ENCODE peak calls at places on chromosomes 4 and X, in ten cellular contexts. H is sigmoid colon, P is mesendoderm, J is GM23248, X is GM23338, O is tibial nerve, I is fibroblast of lung, T is cardiac muscle cell, E is right atrium auricular region, K is mesenchymal stem cell. Q is an unnamed sample.

GRCh38 chr4:120009731-120010130 is 56.9 kb downstream of the MAD2L1 start:
- DNase-seq in X (no peak), I (peak), P (no peak), H (no peak), J (peak), K (peak), T (no peak), E (no peak), O (no peak), Q (no peak)

GRCh38 chr4:95742872-95743271 is 97.0 kb upstream of the PDHA2 start:
- DNase-seq in J (no peak), H (no peak), T (no peak), O (no peak), I (peak), K (no peak), X (no peak), P (no peak), E (no peak), Q (no peak)

GRCh38 chr4:167555338-167556022 is 321.2 kb upstream of the SPOCK3 start:
- DNase-seq in I (no peak), X (no peak), O (no peak), T (no peak), J (no peak), K (no peak), H (no peak), P (no peak), E (no peak), Q (no peak)

GRCh38 chr4:85901500-85901899 is 426.6 kb downstream of the ARHGAP24 start:
- DNase-seq in X (no peak), H (no peak), E (no peak), K (peak), J (peak), T (no peak), I (peak), O (no peak), P (no peak), Q (no peak)

GRCh38 chrX:43949669-43950068 is 23.5 kb downstream of the NDP start:
- DNase-seq in K (no peak), T (peak), H (no peak), E (no peak), O (peak), J (peak), X (peak), P (peak), I (no peak), Q (no peak)

GRCh38 chr4:8862800-8863758 is 8.6 kb downstream of the HMX1 start:
- DNase-seq in H (no peak), T (no peak), I (no peak), X (peak), P (no peak), O (no peak), K (no peak), E (no peak), J (no peak), Q (no peak)

GRCh38 chr4:5409980-5410618 is 298.3 kb downstream of the EVC2 start:
- DNase-seq in O (no peak), K (no peak), I (no peak), E (no peak), T (peak), P (peak), J (no peak), X (peak), H (no peak), Q (peak)

GRCh38 chrX:71210829-71211228 is 12.2 kb upstream of the GJB1 start:
- DNase-seq in O (no peak), E (no peak), X (no peak), H (no peak), T (no peak), I (peak), J (peak), P (no peak), K (no peak), Q (no peak)

GRCh38 chr4:166323250-166323649 is 450.2 kb downstream of the TLL1 start:
- DNase-seq in E (no peak), I (no peak), P (no peak), T (no peak), O (no peak), H (no peak), X (no peak), K (no peak), J (no peak), Q (no peak)

GRCh38 chr4:166315721-166316467 is 442.9 kb downstream of the TLL1 start:
- DNase-seq in P (peak), O (no peak), T (no peak), X (peak), E (no peak), J (no peak), K (no peak), I (no peak), H (no peak), Q (no peak)

GRCh38 chr4:166324321-166324720 is 451.3 kb downstream of the TLL1 start:
- DNase-seq in J (no peak), P (peak), E (no peak), X (peak), T (peak), O (no peak), H (no peak), I (peak), K (peak), Q (peak)

DNA sequence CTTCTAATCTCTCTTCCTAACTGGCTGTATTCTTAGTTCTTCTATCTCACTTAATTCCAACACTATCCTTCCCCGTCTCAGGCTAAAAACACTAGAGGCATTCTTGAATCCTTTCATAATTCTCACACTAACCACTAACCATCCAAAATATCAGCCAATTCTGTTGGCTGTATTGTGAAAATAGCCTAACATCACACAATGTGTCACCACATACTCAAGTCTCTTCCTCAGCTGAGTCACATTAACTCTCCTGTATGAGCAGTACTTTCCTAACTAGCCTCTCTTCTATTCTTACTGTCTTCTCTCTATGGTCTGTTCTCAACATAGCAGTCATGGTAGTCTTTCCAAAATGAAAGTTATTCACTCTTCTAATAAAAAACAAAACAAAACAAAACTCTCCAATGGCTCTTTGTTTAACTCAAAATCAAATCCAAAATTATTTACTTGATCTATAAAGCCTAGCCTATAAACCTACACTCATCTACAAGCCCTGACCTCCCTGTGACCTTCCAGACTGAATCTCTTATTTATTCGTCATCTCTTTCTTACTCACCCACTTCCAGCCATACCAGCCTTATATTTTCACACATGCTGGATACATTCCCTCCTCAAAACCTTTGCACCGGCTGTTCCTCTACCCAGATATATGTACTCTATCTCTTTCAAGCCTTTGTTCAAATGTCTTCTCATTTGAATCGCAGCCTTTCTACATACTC is 445.9 kb downstream of the TLL1 start:
- DNase-seq in H (no peak), X (no peak), K (peak), J (peak), O (no peak), T (no peak), I (peak), P (no peak), E (no peak), Q (no peak)
- H3K27ac ChIP-seq in H (no peak), X (no peak), K (no peak), J (peak), O (no peak), T (no peak), I (no peak), P (no peak), E (no peak), Q (no peak)

DNA sequence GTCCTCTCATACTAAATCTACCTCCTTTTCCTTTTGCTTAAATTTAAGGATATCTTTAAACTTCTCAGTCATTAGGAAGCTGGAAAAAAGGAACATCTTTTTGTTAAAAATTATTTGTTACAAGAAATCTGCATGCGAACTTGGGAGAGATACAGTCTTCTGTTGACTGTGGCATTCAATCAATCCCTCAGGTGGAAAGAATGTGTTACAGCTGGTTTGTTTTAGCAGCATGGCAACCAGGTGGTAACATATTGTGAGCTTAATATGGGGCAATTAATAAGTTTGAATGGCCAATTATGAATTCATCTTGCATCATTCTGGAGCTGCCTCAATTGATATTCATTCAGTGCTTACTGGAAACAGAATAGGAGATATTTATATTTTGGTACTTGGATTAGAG is 135.0 kb downstream of the GC start:
- DNase-seq in J (no peak), E (no peak), H (no peak), I (no peak), T (no peak), X (no peak), O (no peak), P (peak), K (no peak), Q (no peak)
- H3K27ac ChIP-seq in J (no peak), E (no peak), H (no peak), I (no peak), T (no peak), X (no peak), O (no peak), P (no peak), K (no peak), Q (no peak)

DNA sequence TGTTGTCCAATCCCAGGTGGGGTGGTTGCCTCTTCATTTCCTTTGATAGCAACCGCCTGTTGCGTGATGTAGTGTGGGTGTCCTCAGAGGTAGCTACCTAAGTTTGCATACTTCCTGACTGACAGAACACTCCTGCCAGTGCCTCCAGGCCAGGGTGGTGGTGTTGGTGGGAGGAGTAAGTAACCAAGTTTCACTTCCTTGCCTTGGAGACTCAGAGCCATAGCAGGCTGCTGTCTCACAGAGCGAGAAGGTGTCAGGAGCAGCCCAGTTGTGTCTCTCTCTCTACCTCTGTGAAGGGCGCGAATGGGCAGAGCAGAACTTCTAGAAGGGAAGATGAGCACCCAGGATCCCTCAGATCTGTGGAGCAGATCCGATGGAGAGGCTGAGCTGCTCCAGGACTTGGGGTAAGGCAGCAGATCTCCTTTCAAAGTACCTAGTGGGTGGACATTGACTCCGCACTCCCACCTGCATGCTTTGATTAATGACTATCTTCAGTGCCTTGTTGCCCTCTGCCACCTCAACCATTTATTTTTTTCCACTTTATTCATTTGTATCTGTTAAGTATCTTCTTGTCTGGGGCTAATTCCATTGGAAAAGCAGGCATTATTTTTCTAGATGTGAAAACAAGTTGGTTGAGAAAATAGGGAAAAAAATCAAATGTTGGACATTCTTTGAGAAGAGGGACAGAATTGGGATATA is at the start of gene DAPP1:
- DNase-seq in K (no peak), P (peak), X (no peak), O (peak), I (no peak), H (peak), E (peak), J (no peak), T (no peak), Q (peak)
- H3K27ac ChIP-seq in K (no peak), P (no peak), X (no peak), O (no peak), I (no peak), H (no peak), E (no peak), J (no peak), T (no peak), Q (peak)

DNA sequence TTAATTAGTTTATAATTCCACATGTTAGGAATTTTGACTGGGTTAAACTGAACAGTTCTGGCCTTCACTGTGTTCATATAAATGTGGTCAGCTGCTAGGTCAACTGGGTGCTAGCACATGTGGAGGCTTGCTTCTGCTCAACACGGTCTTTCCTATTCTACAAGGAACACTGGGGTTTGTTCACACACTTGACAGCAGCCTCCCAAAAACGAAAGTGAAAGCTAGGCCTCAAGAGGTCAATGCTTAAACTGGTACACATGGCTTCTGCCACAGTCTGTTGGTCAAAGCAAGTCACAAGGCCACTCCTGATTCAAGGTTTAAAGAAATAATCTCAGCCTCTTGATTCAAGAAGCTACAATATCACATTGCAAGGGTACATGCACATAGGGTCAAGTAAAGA is 126.5 kb downstream of the QDPR start:
- DNase-seq in E (no peak), J (peak), O (no peak), T (peak), I (peak), H (no peak), X (no peak), K (peak), P (no peak), Q (peak)
- H3K27ac ChIP-seq in E (no peak), J (no peak), O (no peak), T (no peak), I (no peak), H (no peak), X (no peak), K (no peak), P (no peak), Q (peak)

DNA sequence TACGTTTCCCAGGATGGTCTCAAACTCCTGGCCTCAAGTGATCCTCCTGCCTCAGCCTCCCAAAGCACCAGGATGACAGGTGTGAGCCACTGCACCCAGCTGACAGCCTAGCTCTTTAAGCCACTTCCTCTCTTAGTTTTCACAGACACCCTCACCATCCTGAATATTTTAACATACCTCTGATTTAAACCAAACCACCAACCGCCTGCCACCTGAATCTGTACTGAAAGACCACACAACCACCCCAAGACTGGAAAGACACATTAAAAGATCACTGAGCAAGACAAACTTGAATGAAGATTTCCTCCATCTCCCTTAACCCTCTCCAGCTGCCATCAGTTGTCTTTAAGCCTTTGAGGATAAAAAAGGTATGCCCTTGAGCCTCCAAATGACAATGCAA is 110.6 kb downstream of the SH3KBP1 start:
- DNase-seq in O (no peak), I (no peak), J (no peak), T (no peak), K (no peak), P (no peak), H (no peak), X (no peak), E (no peak), Q (peak)
- H3K27ac ChIP-seq in O (no peak), I (no peak), J (no peak), T (no peak), K (no peak), P (no peak), H (no peak), X (no peak), E (no peak), Q (peak)

GRCh38 chrX:20252392-20253231 is 14.1 kb downstream of the RPS6KA3 start:
- DNase-seq in T (peak), P (peak), X (peak), H (peak), I (peak), E (no peak), J (peak), O (peak), K (peak), Q (peak)
- H3K27ac ChIP-seq in T (no peak), P (no peak), X (no peak), H (no peak), I (no peak), E (no peak), J (no peak), O (no peak), K (no peak), Q (no peak)

GRCh38 chr4:73741140-73741749 is 876 bp downstream of the CXCL8 start:
- DNase-seq in J (no peak), P (no peak), O (no peak), I (no peak), H (no peak), X (no peak), T (no peak), K (peak), E (no peak), Q (no peak)
- H3K27ac ChIP-seq in J (no peak), P (no peak), O (no peak), I (no peak), H (no peak), X (no peak), T (no peak), K (no peak), E (no peak), Q (no peak)

GRCh38 chr4:139559095-139559490 is 3.1 kb upstream of the SETD7 start:
- DNase-seq in H (no peak), P (no peak), E (no peak), K (no peak), J (no peak), I (no peak), O (no peak), T (no peak), X (no peak), Q (no peak)

GRCh38 chr4:139558235-139559094 is 2.4 kb upstream of the SETD7 start:
- DNase-seq in J (no peak), E (no peak), P (no peak), K (peak), I (no peak), T (no peak), H (peak), X (no peak), O (no peak), Q (no peak)

GRCh38 chr4:139557506-139558110 is 1.6 kb upstream of the SETD7 start:
- DNase-seq in O (no peak), T (no peak), J (no peak), H (no peak), E (no peak), X (peak), P (peak), I (no peak), K (no peak), Q (no peak)

GRCh38 chr4:139560396-139561084 is 4.5 kb upstream of the SETD7 start:
- DNase-seq in X (peak), E (no peak), T (no peak), I (no peak), J (no peak), P (peak), O (no peak), K (peak), H (no peak), Q (no peak)

GRCh38 chr4:139559692-139560091 is 3.7 kb upstream of the SETD7 start:
- DNase-seq in T (peak), I (no peak), O (no peak), J (no peak), H (no peak), K (peak), E (no peak), X (no peak), P (peak), Q (no peak)
- H3K27ac ChIP-seq in T (no peak), I (no peak), O (no peak), J (no peak), H (peak), K (no peak), E (no peak), X (no peak), P (no peak), Q (no peak)

DNA sequence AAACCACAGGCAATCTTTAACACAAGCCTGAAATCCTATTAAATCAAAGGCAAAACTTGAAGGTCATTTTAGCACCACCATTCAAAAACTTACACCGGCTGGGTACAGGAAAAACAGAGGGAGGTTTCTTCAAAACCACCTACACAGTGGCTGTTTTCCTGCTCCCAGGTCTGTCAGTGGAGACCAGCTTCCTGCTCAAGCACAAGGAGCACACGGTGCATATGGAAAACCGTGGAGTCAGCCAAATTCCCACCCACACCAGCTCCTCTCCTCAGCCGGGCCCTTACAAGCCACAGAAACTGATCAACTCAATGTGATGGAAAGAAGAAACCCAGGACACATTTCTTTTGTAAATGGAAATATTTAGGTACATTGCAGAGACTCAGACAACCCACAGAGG is 14.4 kb upstream of the FAM241A start:
- DNase-seq in O (no peak), E (no peak), X (peak), P (peak), H (no peak), T (peak), I (peak), J (peak), K (no peak), Q (no peak)
- H3K27ac ChIP-seq in O (no peak), E (no peak), X (peak), P (no peak), H (no peak), T (no peak), I (no peak), J (no peak), K (no peak), Q (no peak)

Q was measured in MM.1S.